ENCODE peak calls at places on chromosomes 2 and 18, in five cellular contexts. One of them, this sample, is unnamed.

GRCh38 chr2:15919716-15920444 is 20.5 kb upstream of the MYCN start:
- DNase-seq in hepatic stellate cell: no peak
- DNase-seq in activated T-helper 1 cell treated with anti-CD3 and anti-CD28 coated beads, Interleukin-12 subunit alpha, Interleukin-12 subunit beta, Interleukin-2, Interleukin-4 antibody, amounts not matched to agents 30 ng/mL and 10 ng/mL and 1 ng/mL, durations not matched to agents 14 hours and 24 hours and 36 hours: no peak
- DNase-seq in GM12865: no peak
- DNase-seq in HFF-Myc: no peak
- DNase-seq in this sample: peak; percentile 12

GRCh38 chr18:35933982-35934381 is 38.5 kb upstream of the RMP24 start:
- DNase-seq in hepatic stellate cell: no peak
- DNase-seq in activated T-helper 1 cell treated with anti-CD3 and anti-CD28 coated beads, Interleukin-12 subunit alpha, Interleukin-12 subunit beta, Interleukin-2, Interleukin-4 antibody, amounts not matched to agents 30 ng/mL and 10 ng/mL and 1 ng/mL, durations not matched to agents 14 hours and 24 hours and 36 hours: no peak
- DNase-seq in GM12865: no peak
- DNase-seq in HFF-Myc: no peak
- DNase-seq in this sample: peak; percentile 51

GRCh38 chr18:5456577-5457466 is 87.0 kb downstream of the EPB41L3 start:
- DNase-seq in hepatic stellate cell: no peak
- DNase-seq in activated T-helper 1 cell treated with anti-CD3 and anti-CD28 coated beads, Interleukin-12 subunit alpha, Interleukin-12 subunit beta, Interleukin-2, Interleukin-4 antibody, amounts not matched to agents 30 ng/mL and 10 ng/mL and 1 ng/mL, durations not matched to agents 14 hours and 24 hours and 36 hours: no peak
- DNase-seq in GM12865: no peak
- DNase-seq in HFF-Myc: no peak
- DNase-seq in this sample: no peak

GRCh38 chr2:157971702-157972101 is 95.6 kb upstream of the ACVR1 start:
- DNase-seq in hepatic stellate cell: no peak
- DNase-seq in activated T-helper 1 cell treated with anti-CD3 and anti-CD28 coated beads, Interleukin-12 subunit alpha, Interleukin-12 subunit beta, Interleukin-2, Interleukin-4 antibody, amounts not matched to agents 30 ng/mL and 10 ng/mL and 1 ng/mL, durations not matched to agents 14 hours and 24 hours and 36 hours: no peak
- DNase-seq in GM12865: no peak
- DNase-seq in HFF-Myc: no peak
- DNase-seq in this sample: peak; percentile 16

GRCh38 chr2:72579595-72580180 is 246.1 kb downstream of the EXOC6B start:
- DNase-seq in hepatic stellate cell: no peak
- DNase-seq in activated T-helper 1 cell treated with anti-CD3 and anti-CD28 coated beads, Interleukin-12 subunit alpha, Interleukin-12 subunit beta, Interleukin-2, Interleukin-4 antibody, amounts not matched to agents 30 ng/mL and 10 ng/mL and 1 ng/mL, durations not matched to agents 14 hours and 24 hours and 36 hours: no peak
- DNase-seq in GM12865: peak; percentile 24
- DNase-seq in HFF-Myc: peak; percentile 10
- DNase-seq in this sample: no peak

GRCh38 chr2:220309215-220309614 is 681.8 kb downstream of the SLC4A3 start:
- DNase-seq in hepatic stellate cell: no peak
- DNase-seq in activated T-helper 1 cell treated with anti-CD3 and anti-CD28 coated beads, Interleukin-12 subunit alpha, Interleukin-12 subunit beta, Interleukin-2, Interleukin-4 antibody, amounts not matched to agents 30 ng/mL and 10 ng/mL and 1 ng/mL, durations not matched to agents 14 hours and 24 hours and 36 hours: no peak
- DNase-seq in GM12865: no peak
- DNase-seq in HFF-Myc: no peak
- DNase-seq in this sample: no peak

GRCh38 chr2:229417176-229417575 is 146.1 kb upstream of the PID1 start:
- DNase-seq in hepatic stellate cell: no peak
- DNase-seq in activated T-helper 1 cell treated with anti-CD3 and anti-CD28 coated beads, Interleukin-12 subunit alpha, Interleukin-12 subunit beta, Interleukin-2, Interleukin-4 antibody, amounts not matched to agents 30 ng/mL and 10 ng/mL and 1 ng/mL, durations not matched to agents 14 hours and 24 hours and 36 hours: no peak
- DNase-seq in GM12865: no peak
- DNase-seq in HFF-Myc: no peak
- DNase-seq in this sample: no peak

GRCh38 chr2:118315606-118316005 is 227.3 kb downstream of the INSIG2 start:
- DNase-seq in hepatic stellate cell: no peak
- DNase-seq in activated T-helper 1 cell treated with anti-CD3 and anti-CD28 coated beads, Interleukin-12 subunit alpha, Interleukin-12 subunit beta, Interleukin-2, Interleukin-4 antibody, amounts not matched to agents 30 ng/mL and 10 ng/mL and 1 ng/mL, durations not matched to agents 14 hours and 24 hours and 36 hours: no peak
- DNase-seq in GM12865: no peak
- DNase-seq in HFF-Myc: no peak
- DNase-seq in this sample: no peak

GRCh38 chr2:219352448-219353023 is 20.0 kb upstream of the RESP18 start:
- DNase-seq in hepatic stellate cell: peak; percentile 67
- DNase-seq in activated T-helper 1 cell treated with anti-CD3 and anti-CD28 coated beads, Interleukin-12 subunit alpha, Interleukin-12 subunit beta, Interleukin-2, Interleukin-4 antibody, amounts not matched to agents 30 ng/mL and 10 ng/mL and 1 ng/mL, durations not matched to agents 14 hours and 24 hours and 36 hours: peak; percentile 30
- DNase-seq in GM12865: peak; percentile 59
- DNase-seq in HFF-Myc: peak; percentile 26
- DNase-seq in this sample: no peak

GRCh38 chr2:70103531-70104061 is 16.3 kb downstream of the PCBP1 start:
- DNase-seq in hepatic stellate cell: no peak
- DNase-seq in activated T-helper 1 cell treated with anti-CD3 and anti-CD28 coated beads, Interleukin-12 subunit alpha, Interleukin-12 subunit beta, Interleukin-2, Interleukin-4 antibody, amounts not matched to agents 30 ng/mL and 10 ng/mL and 1 ng/mL, durations not matched to agents 14 hours and 24 hours and 36 hours: no peak
- DNase-seq in GM12865: peak; percentile 69
- DNase-seq in HFF-Myc: no peak
- DNase-seq in this sample: no peak

GRCh38 chr18:3180325-3180724 is 39.4 kb downstream of the MYOM1 start:
- DNase-seq in hepatic stellate cell: peak; percentile 59
- DNase-seq in activated T-helper 1 cell treated with anti-CD3 and anti-CD28 coated beads, Interleukin-12 subunit alpha, Interleukin-12 subunit beta, Interleukin-2, Interleukin-4 antibody, amounts not matched to agents 30 ng/mL and 10 ng/mL and 1 ng/mL, durations not matched to agents 14 hours and 24 hours and 36 hours: no peak
- DNase-seq in GM12865: no peak
- DNase-seq in HFF-Myc: no peak
- DNase-seq in this sample: no peak

GRCh38 chr2:190849774-190850173 is 30.8 kb upstream of the GLS start:
- DNase-seq in hepatic stellate cell: peak; percentile 43
- DNase-seq in activated T-helper 1 cell treated with anti-CD3 and anti-CD28 coated beads, Interleukin-12 subunit alpha, Interleukin-12 subunit beta, Interleukin-2, Interleukin-4 antibody, amounts not matched to agents 30 ng/mL and 10 ng/mL and 1 ng/mL, durations not matched to agents 14 hours and 24 hours and 36 hours: no peak
- DNase-seq in GM12865: no peak
- DNase-seq in HFF-Myc: peak; percentile 65
- DNase-seq in this sample: no peak

GRCh38 chr18:11500153-11501122 is 109.0 kb upstream of the SLC35G4 start:
- DNase-seq in hepatic stellate cell: peak; percentile 6
- DNase-seq in activated T-helper 1 cell treated with anti-CD3 and anti-CD28 coated beads, Interleukin-12 subunit alpha, Interleukin-12 subunit beta, Interleukin-2, Interleukin-4 antibody, amounts not matched to agents 30 ng/mL and 10 ng/mL and 1 ng/mL, durations not matched to agents 14 hours and 24 hours and 36 hours: no peak
- DNase-seq in GM12865: peak; percentile 89
- DNase-seq in HFF-Myc: peak; percentile 93
- DNase-seq in this sample: peak; percentile 95

GRCh38 chr2:218567797-218568189 is 358 bp downstream of the USP37 start:
- DNase-seq in hepatic stellate cell: no peak
- DNase-seq in activated T-helper 1 cell treated with anti-CD3 and anti-CD28 coated beads, Interleukin-12 subunit alpha, Interleukin-12 subunit beta, Interleukin-2, Interleukin-4 antibody, amounts not matched to agents 30 ng/mL and 10 ng/mL and 1 ng/mL, durations not matched to agents 14 hours and 24 hours and 36 hours: no peak
- DNase-seq in GM12865: no peak
- DNase-seq in HFF-Myc: no peak
- DNase-seq in this sample: no peak

GRCh38 chr18:58228176-58228575 is 184.2 kb downstream of the NEDD4L start:
- DNase-seq in hepatic stellate cell: no peak
- DNase-seq in activated T-helper 1 cell treated with anti-CD3 and anti-CD28 coated beads, Interleukin-12 subunit alpha, Interleukin-12 subunit beta, Interleukin-2, Interleukin-4 antibody, amounts not matched to agents 30 ng/mL and 10 ng/mL and 1 ng/mL, durations not matched to agents 14 hours and 24 hours and 36 hours: no peak
- DNase-seq in GM12865: no peak
- DNase-seq in HFF-Myc: no peak
- DNase-seq in this sample: no peak

GRCh38 chr2:231144896-231145295 is 20.1 kb upstream of the HTR2B start:
- DNase-seq in hepatic stellate cell: no peak
- DNase-seq in activated T-helper 1 cell treated with anti-CD3 and anti-CD28 coated beads, Interleukin-12 subunit alpha, Interleukin-12 subunit beta, Interleukin-2, Interleukin-4 antibody, amounts not matched to agents 30 ng/mL and 10 ng/mL and 1 ng/mL, durations not matched to agents 14 hours and 24 hours and 36 hours: no peak
- DNase-seq in GM12865: no peak
- DNase-seq in HFF-Myc: no peak
- DNase-seq in this sample: no peak

GRCh38 chr2:35391736-35392442 is 963.7 kb upstream of the CRIM1 start:
- DNase-seq in hepatic stellate cell: no peak
- DNase-seq in activated T-helper 1 cell treated with anti-CD3 and anti-CD28 coated beads, Interleukin-12 subunit alpha, Interleukin-12 subunit beta, Interleukin-2, Interleukin-4 antibody, amounts not matched to agents 30 ng/mL and 10 ng/mL and 1 ng/mL, durations not matched to agents 14 hours and 24 hours and 36 hours: no peak
- DNase-seq in GM12865: no peak
- DNase-seq in HFF-Myc: no peak
- DNase-seq in this sample: no peak

GRCh38 chr2:190359896-190360376 is 16.5 kb downstream of the INPP1 start:
- DNase-seq in hepatic stellate cell: peak; percentile 41
- DNase-seq in activated T-helper 1 cell treated with anti-CD3 and anti-CD28 coated beads, Interleukin-12 subunit alpha, Interleukin-12 subunit beta, Interleukin-2, Interleukin-4 antibody, amounts not matched to agents 30 ng/mL and 10 ng/mL and 1 ng/mL, durations not matched to agents 14 hours and 24 hours and 36 hours: peak; percentile 45
- DNase-seq in GM12865: peak; percentile 65
- DNase-seq in HFF-Myc: no peak
- DNase-seq in this sample: no peak

GRCh38 chr2:78281164-78281563 is 744.3 kb upstream of the REG3G start:
- DNase-seq in hepatic stellate cell: no peak
- DNase-seq in activated T-helper 1 cell treated with anti-CD3 and anti-CD28 coated beads, Interleukin-12 subunit alpha, Interleukin-12 subunit beta, Interleukin-2, Interleukin-4 antibody, amounts not matched to agents 30 ng/mL and 10 ng/mL and 1 ng/mL, durations not matched to agents 14 hours and 24 hours and 36 hours: no peak
- DNase-seq in GM12865: peak; percentile 21
- DNase-seq in HFF-Myc: no peak
- DNase-seq in this sample: no peak

GRCh38 chr2:888211-888801 is 62.3 kb upstream of the SNTG2 start:
- DNase-seq in hepatic stellate cell: no peak
- DNase-seq in activated T-helper 1 cell treated with anti-CD3 and anti-CD28 coated beads, Interleukin-12 subunit alpha, Interleukin-12 subunit beta, Interleukin-2, Interleukin-4 antibody, amounts not matched to agents 30 ng/mL and 10 ng/mL and 1 ng/mL, durations not matched to agents 14 hours and 24 hours and 36 hours: no peak
- DNase-seq in GM12865: no peak
- DNase-seq in HFF-Myc: no peak
- DNase-seq in this sample: no peak

GRCh38 chr2:120445431-120446143 is 99.7 kb downstream of the INHBB start:
- DNase-seq in hepatic stellate cell: no peak
- DNase-seq in activated T-helper 1 cell treated with anti-CD3 and anti-CD28 coated beads, Interleukin-12 subunit alpha, Interleukin-12 subunit beta, Interleukin-2, Interleukin-4 antibody, amounts not matched to agents 30 ng/mL and 10 ng/mL and 1 ng/mL, durations not matched to agents 14 hours and 24 hours and 36 hours: no peak
- DNase-seq in GM12865: no peak
- DNase-seq in HFF-Myc: peak; percentile 20
- DNase-seq in this sample: no peak

GRCh38 chr2:96158554-96158940 is 13.3 kb upstream of the DUSP2 start:
- DNase-seq in hepatic stellate cell: no peak
- DNase-seq in activated T-helper 1 cell treated with anti-CD3 and anti-CD28 coated beads, Interleukin-12 subunit alpha, Interleukin-12 subunit beta, Interleukin-2, Interleukin-4 antibody, amounts not matched to agents 30 ng/mL and 10 ng/mL and 1 ng/mL, durations not matched to agents 14 hours and 24 hours and 36 hours: no peak
- DNase-seq in GM12865: peak; percentile 49
- DNase-seq in HFF-Myc: no peak
- DNase-seq in this sample: no peak

GRCh38 chr2:88738271-88738670 is 46.8 kb downstream of the RPIA start:
- DNase-seq in hepatic stellate cell: no peak
- DNase-seq in activated T-helper 1 cell treated with anti-CD3 and anti-CD28 coated beads, Interleukin-12 subunit alpha, Interleukin-12 subunit beta, Interleukin-2, Interleukin-4 antibody, amounts not matched to agents 30 ng/mL and 10 ng/mL and 1 ng/mL, durations not matched to agents 14 hours and 24 hours and 36 hours: no peak
- DNase-seq in GM12865: no peak
- DNase-seq in HFF-Myc: no peak
- DNase-seq in this sample: no peak

GRCh38 chr2:220174826-220175225 is 547.4 kb downstream of the SLC4A3 start:
- DNase-seq in hepatic stellate cell: no peak
- DNase-seq in activated T-helper 1 cell treated with anti-CD3 and anti-CD28 coated beads, Interleukin-12 subunit alpha, Interleukin-12 subunit beta, Interleukin-2, Interleukin-4 antibody, amounts not matched to agents 30 ng/mL and 10 ng/mL and 1 ng/mL, durations not matched to agents 14 hours and 24 hours and 36 hours: no peak
- DNase-seq in GM12865: no peak
- DNase-seq in HFF-Myc: no peak
- DNase-seq in this sample: no peak

GRCh38 chr2:58494059-58494458 is 252.9 kb upstream of the FANCL start:
- DNase-seq in hepatic stellate cell: no peak
- DNase-seq in activated T-helper 1 cell treated with anti-CD3 and anti-CD28 coated beads, Interleukin-12 subunit alpha, Interleukin-12 subunit beta, Interleukin-2, Interleukin-4 antibody, amounts not matched to agents 30 ng/mL and 10 ng/mL and 1 ng/mL, durations not matched to agents 14 hours and 24 hours and 36 hours: no peak
- DNase-seq in GM12865: no peak
- DNase-seq in HFF-Myc: no peak
- DNase-seq in this sample: no peak

GRCh38 chr18:76923485-76924085 is 101.2 kb downstream of the ZNF236 start:
- DNase-seq in hepatic stellate cell: no peak
- DNase-seq in activated T-helper 1 cell treated with anti-CD3 and anti-CD28 coated beads, Interleukin-12 subunit alpha, Interleukin-12 subunit beta, Interleukin-2, Interleukin-4 antibody, amounts not matched to agents 30 ng/mL and 10 ng/mL and 1 ng/mL, durations not matched to agents 14 hours and 24 hours and 36 hours: no peak
- DNase-seq in GM12865: peak; percentile 22
- DNase-seq in HFF-Myc: no peak
- DNase-seq in this sample: no peak

GRCh38 chr2:162172802-162173201 is 20.8 kb upstream of the GCG start:
- DNase-seq in hepatic stellate cell: no peak
- DNase-seq in activated T-helper 1 cell treated with anti-CD3 and anti-CD28 coated beads, Interleukin-12 subunit alpha, Interleukin-12 subunit beta, Interleukin-2, Interleukin-4 antibody, amounts not matched to agents 30 ng/mL and 10 ng/mL and 1 ng/mL, durations not matched to agents 14 hours and 24 hours and 36 hours: no peak
- DNase-seq in GM12865: no peak
- DNase-seq in HFF-Myc: no peak
- DNase-seq in this sample: no peak

GRCh38 chr18:34385306-34385705 is 160.6 kb upstream of the NOL4 start:
- DNase-seq in hepatic stellate cell: no peak
- DNase-seq in activated T-helper 1 cell treated with anti-CD3 and anti-CD28 coated beads, Interleukin-12 subunit alpha, Interleukin-12 subunit beta, Interleukin-2, Interleukin-4 antibody, amounts not matched to agents 30 ng/mL and 10 ng/mL and 1 ng/mL, durations not matched to agents 14 hours and 24 hours and 36 hours: no peak
- DNase-seq in GM12865: no peak
- DNase-seq in HFF-Myc: no peak
- DNase-seq in this sample: no peak

GRCh38 chr2:107197601-107198000 is 311.6 kb upstream of the ST6GAL2 start:
- DNase-seq in hepatic stellate cell: no peak
- DNase-seq in activated T-helper 1 cell treated with anti-CD3 and anti-CD28 coated beads, Interleukin-12 subunit alpha, Interleukin-12 subunit beta, Interleukin-2, Interleukin-4 antibody, amounts not matched to agents 30 ng/mL and 10 ng/mL and 1 ng/mL, durations not matched to agents 14 hours and 24 hours and 36 hours: no peak
- DNase-seq in GM12865: no peak
- DNase-seq in HFF-Myc: no peak
- DNase-seq in this sample: no peak

GRCh38 chr2:97849881-97850540 is 136.6 kb downstream of the ZAP70 start:
- DNase-seq in hepatic stellate cell: no peak
- DNase-seq in activated T-helper 1 cell treated with anti-CD3 and anti-CD28 coated beads, Interleukin-12 subunit alpha, Interleukin-12 subunit beta, Interleukin-2, Interleukin-4 antibody, amounts not matched to agents 30 ng/mL and 10 ng/mL and 1 ng/mL, durations not matched to agents 14 hours and 24 hours and 36 hours: no peak
- DNase-seq in GM12865: peak; percentile 55
- DNase-seq in HFF-Myc: no peak
- DNase-seq in this sample: peak; percentile 14

GRCh38 chr2:200618590-200619021 is 32.8 kb downstream of the AOX1 start:
- DNase-seq in hepatic stellate cell: no peak
- DNase-seq in activated T-helper 1 cell treated with anti-CD3 and anti-CD28 coated beads, Interleukin-12 subunit alpha, Interleukin-12 subunit beta, Interleukin-2, Interleukin-4 antibody, amounts not matched to agents 30 ng/mL and 10 ng/mL and 1 ng/mL, durations not matched to agents 14 hours and 24 hours and 36 hours: no peak
- DNase-seq in GM12865: peak; percentile 4
- DNase-seq in HFF-Myc: peak; percentile 73
- DNase-seq in this sample: no peak

GRCh38 chr2:15734871-15735737 is 143.4 kb downstream of the DDX1 start:
- DNase-seq in hepatic stellate cell: no peak
- DNase-seq in activated T-helper 1 cell treated with anti-CD3 and anti-CD28 coated beads, Interleukin-12 subunit alpha, Interleukin-12 subunit beta, Interleukin-2, Interleukin-4 antibody, amounts not matched to agents 30 ng/mL and 10 ng/mL and 1 ng/mL, durations not matched to agents 14 hours and 24 hours and 36 hours: no peak
- DNase-seq in GM12865: peak; percentile 26
- DNase-seq in HFF-Myc: no peak
- DNase-seq in this sample: no peak

GRCh38 chr18:55163550-55163949 is 204.3 kb upstream of the CCDC68 start:
- DNase-seq in hepatic stellate cell: no peak
- DNase-seq in activated T-helper 1 cell treated with anti-CD3 and anti-CD28 coated beads, Interleukin-12 subunit alpha, Interleukin-12 subunit beta, Interleukin-2, Interleukin-4 antibody, amounts not matched to agents 30 ng/mL and 10 ng/mL and 1 ng/mL, durations not matched to agents 14 hours and 24 hours and 36 hours: no peak
- DNase-seq in GM12865: no peak
- DNase-seq in HFF-Myc: no peak
- DNase-seq in this sample: no peak

GRCh38 chr2:19367346-19367745 is 8.9 kb upstream of the OSR1 start:
- DNase-seq in hepatic stellate cell: no peak
- DNase-seq in activated T-helper 1 cell treated with anti-CD3 and anti-CD28 coated beads, Interleukin-12 subunit alpha, Interleukin-12 subunit beta, Interleukin-2, Interleukin-4 antibody, amounts not matched to agents 30 ng/mL and 10 ng/mL and 1 ng/mL, durations not matched to agents 14 hours and 24 hours and 36 hours: no peak
- DNase-seq in GM12865: no peak
- DNase-seq in HFF-Myc: no peak
- DNase-seq in this sample: no peak

This sample was measured in epithelial cell of prostate.